ENCODE peak calls at places on chromosomes 11 and 22, in six cellular contexts. O, C, H, L, V and G are unnamed samples.
A peak's percentile ranks its signal among the peaks of the same experiment; 100 is the strongest.

GRCh38 chr11:7501251-7501650 is 12.5 kb upstream of the PPFIBP2 start:
- DNase-seq in O (no peak), C (no peak), H (no peak), L (no peak), V (no peak), G (no peak)

GRCh38 chr11:121578216-121579063 is 125.7 kb upstream of the SORL1-AS1 start:
- DNase-seq in O (no peak), C (no peak), H (no peak), L (no peak), V (no peak), G (no peak)

GRCh38 chr11:112588252-112588668 is 327.6 kb upstream of the PLET1 start:
- DNase-seq in O (peak; percentile 55), C (no peak), H (no peak), L (peak; percentile 40), V (peak; percentile 71), G (peak; percentile 12)

GRCh38 chr11:92382311-92382710 is 157.7 kb downstream of the FAT3 start:
- DNase-seq in O (no peak), C (no peak), H (no peak), L (no peak), V (no peak), G (no peak)

GRCh38 chr11:76587810-76588454 is 82.6 kb downstream of the LRRC32 start:
- DNase-seq in O (no peak), C (no peak), H (no peak), L (no peak), V (no peak), G (no peak)

GRCh38 chr11:43738600-43739409 is 58.3 kb downstream of the HSD17B12 start:
- DNase-seq in O (peak; percentile 28), C (no peak), H (no peak), L (no peak), V (peak; percentile 3), G (no peak)

GRCh38 chr22:23396362-23397007 is 183.6 kb downstream of the IGLL1 start:
- DNase-seq in O (no peak), C (no peak), H (no peak), L (no peak), V (no peak), G (no peak)

GRCh38 chr11:95863486-95864140 is 60.3 kb downstream of the MTMR2 start:
- DNase-seq in O (no peak), C (no peak), H (no peak), L (no peak), V (no peak), G (no peak)

GRCh38 chr22:43534916-43535315 is 123.1 kb downstream of the MPPED1 start:
- DNase-seq in O (no peak), C (no peak), H (no peak), L (no peak), V (no peak), G (no peak)

GRCh38 chr11:12121504-12121903 is 11.1 kb downstream of the MICAL2 start:
- DNase-seq in O (no peak), C (no peak), H (no peak), L (no peak), V (no peak), G (no peak)

GRCh38 chr11:86220654-86221053 is 23.9 kb upstream of the EED start:
- DNase-seq in O (no peak), C (no peak), H (no peak), L (no peak), V (no peak), G (no peak)

GRCh38 chr11:2678396-2678795 is 21.4 kb downstream of the KCNQ1OT1 start:
- DNase-seq in O (no peak), C (no peak), H (no peak), L (no peak), V (no peak), G (no peak)

GRCh38 chr11:95266751-95267374 is 35.9 kb upstream of the SESN3 start:
- DNase-seq in O (no peak), C (no peak), H (no peak), L (no peak), V (no peak), G (no peak)

GRCh38 chr11:111911563-111912401 is at the start of gene CRYAB:
- DNase-seq in O (peak; percentile 33), C (no peak), H (no peak), L (no peak), V (peak; percentile 32), G (no peak)

GRCh38 chr11:104841185-104841584 is 57.1 kb downstream of the CASP12 start:
- DNase-seq in O (no peak), C (no peak), H (no peak), L (no peak), V (no peak), G (no peak)
- TF ChIP-seq TAF1 in O (no peak), C (no peak), H (no peak), L (no peak), V (no peak), G (no peak)

GRCh38 chr11:70270877-70271634 is 566 bp downstream of the PPFIA1 start:
- DNase-seq in O (peak; percentile 75), C (peak; percentile 68), H (peak; percentile 41), L (no peak), V (peak; percentile 37), G (peak; percentile 42)

GRCh38 chr11:70271635-70271953 is 1.1 kb downstream of the PPFIA1 start:
- DNase-seq in O (no peak), C (no peak), H (no peak), L (no peak), V (no peak), G (no peak)

GRCh38 chr11:70272009-70272408 is 1.5 kb downstream of the PPFIA1 start:
- DNase-seq in O (no peak), C (no peak), H (no peak), L (no peak), V (no peak), G (no peak)

GRCh38 chr11:70268526-70268925 is 2.0 kb upstream of the PPFIA1 start:
- DNase-seq in O (no peak), C (no peak), H (no peak), L (no peak), V (no peak), G (no peak)

DNA sequence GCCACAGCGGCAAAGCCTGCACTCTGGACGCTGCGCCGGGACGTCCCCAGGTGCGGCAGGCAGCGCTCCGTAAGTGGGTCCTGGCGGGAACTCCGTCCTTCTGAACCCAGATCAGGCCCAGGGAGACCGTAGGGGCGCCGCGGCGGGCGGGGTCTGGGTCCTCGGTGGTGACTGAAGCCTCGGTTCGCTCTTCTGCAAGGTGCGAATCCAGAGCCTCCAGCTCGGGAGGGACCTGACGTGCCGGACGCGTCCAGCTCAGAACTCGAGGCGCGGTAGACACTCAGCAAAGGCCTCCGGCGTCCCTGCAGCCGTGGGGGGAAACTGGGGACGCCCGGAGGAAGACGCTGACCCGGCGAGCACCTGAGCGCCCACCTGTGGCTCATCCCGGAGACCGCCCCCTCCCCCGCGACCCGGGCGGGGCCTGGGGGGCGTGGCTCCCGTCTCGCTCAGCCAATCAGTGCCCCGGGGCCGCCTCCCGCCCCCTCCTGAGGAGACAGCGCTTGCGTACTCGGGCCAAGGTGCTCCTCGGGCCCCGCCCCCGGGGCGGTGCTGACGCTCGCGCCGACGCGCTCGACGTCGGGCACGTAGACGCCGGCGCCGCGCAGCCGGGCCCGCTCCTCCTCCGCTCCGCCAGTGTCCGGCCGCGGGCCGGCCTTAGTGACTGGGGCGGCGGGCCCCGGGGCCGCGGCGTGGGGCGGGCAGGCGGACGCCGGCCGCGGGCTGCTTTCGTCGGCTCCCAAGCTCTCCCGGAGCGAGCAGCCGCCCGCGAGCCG is at the start of gene PPFIA1:
- DNase-seq in O (peak; percentile 99), C (peak; percentile 98), H (peak; percentile 91), L (peak; percentile 67), V (peak; percentile 90), G (peak; percentile 95)
- TF ChIP-seq POLR2A in O (no peak), C (peak; percentile 72), H (peak; percentile 87), L (peak; percentile 83), V (peak; percentile 71), G (peak; percentile 26)

GRCh38 chr11:58578136-58578634 is 678 bp upstream of the ZFP91 start:
- DNase-seq in O (peak; percentile 81), C (peak; percentile 91), H (no peak), L (peak; percentile 98), V (peak; percentile 98), G (no peak)

GRCh38 chr11:58579192-58580129 is 598 bp downstream of the ZFP91 start:
- DNase-seq in O (peak; percentile 78), C (peak; percentile 89), H (no peak), L (no peak), V (peak; percentile 78), G (peak; percentile 29)

GRCh38 chr11:58578635-58579191 is at the start of gene ZFP91:
- DNase-seq in O (peak; percentile 93), C (peak; percentile 87), H (peak; percentile 68), L (peak; percentile 87), V (peak; percentile 97), G (peak; percentile 57)

GRCh38 chr11:58576792-58577440 is 1.3 kb upstream of the LPXN start:
- DNase-seq in O (peak; percentile 10), C (no peak), H (no peak), L (no peak), V (peak; percentile 36), G (no peak)

DNA sequence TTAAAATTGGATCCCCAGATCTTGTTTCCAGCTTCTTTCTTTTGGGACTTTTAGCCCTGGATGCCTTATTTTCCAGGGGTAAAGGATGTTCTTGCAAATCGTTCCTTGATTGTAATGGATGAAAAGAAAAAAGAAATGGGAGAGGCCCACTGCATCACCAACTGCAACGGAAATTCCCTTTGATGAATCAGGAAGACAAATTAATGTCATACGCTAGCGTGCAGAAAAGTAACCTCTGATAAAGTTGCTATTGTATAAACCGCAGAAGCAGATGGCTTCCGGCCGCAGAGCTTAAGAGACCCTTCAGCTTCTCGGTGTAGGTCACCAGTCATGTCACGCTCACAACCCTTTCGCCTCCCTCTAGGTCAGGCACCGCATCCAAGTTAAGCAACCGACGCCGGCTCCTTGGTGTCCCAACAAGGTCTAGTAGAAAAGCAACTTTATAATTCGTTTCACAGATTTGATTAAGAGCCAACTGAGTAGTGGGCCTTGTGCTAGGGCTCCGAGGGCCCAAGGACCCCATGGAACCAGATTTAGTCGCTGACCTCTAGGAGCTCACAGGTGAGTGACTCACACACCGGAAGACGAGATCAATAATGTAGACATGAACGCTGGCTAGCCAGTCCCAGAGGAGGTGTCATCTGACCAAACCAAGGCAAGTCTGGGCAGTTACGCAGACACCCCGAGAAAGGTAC is 1.3 kb upstream of the ZFP91 start:
- DNase-seq in O (peak; percentile 71), C (peak; percentile 74), H (no peak), L (peak; percentile 66), V (peak; percentile 33), G (no peak)
- TF ChIP-seq TAF1 in O (peak; percentile 79), C (peak; percentile 76), H (peak; percentile 89), L (peak; percentile 81), V (peak; percentile 70), G (peak; percentile 91)

GRCh38 chr11:27679136-27680015 is 20.9 kb downstream of the BDNF start:
- DNase-seq in O (no peak), C (no peak), H (no peak), L (no peak), V (no peak), G (no peak)
- TF ChIP-seq POLR2A in O (no peak), C (no peak), H (no peak), L (no peak), V (no peak), G (no peak)

GRCh38 chr11:83220279-83220678 is 26.8 kb downstream of the ANKRD42 start:
- DNase-seq in O (no peak), C (no peak), H (no peak), L (no peak), V (no peak), G (no peak)
- TF ChIP-seq TAF1 in O (no peak), C (no peak), H (no peak), L (no peak), V (no peak), G (no peak)